ENCODE peak calls at places on chromosome 13, in four cellular contexts. G, D, Z and O are unnamed samples.

GRCh38 chr13:44471686-44472085 is 98.1 kb downstream of the SERP2 start:
- DNase-seq in G (no peak), D (peak), Z (no peak), O (no peak)

GRCh38 chr13:112819111-112819510 is 129.3 kb downstream of the ATP11A start:
- DNase-seq in D (no peak), G (no peak), Z (no peak), O (no peak)

GRCh38 chr13:21399741-21400140 is 59.4 kb downstream of the ZDHHC20 start:
- DNase-seq in D (peak), G (no peak), Z (no peak), O (no peak)

GRCh38 chr13:72166102-72166660 is 299.2 kb upstream of the DACH1 start:
- DNase-seq in G (no peak), Z (no peak), D (peak), O (no peak)

GRCh38 chr13:42626461-42626860 is 52.5 kb downstream of the TNFSF11 start:
- DNase-seq in G (no peak), D (no peak), Z (no peak), O (no peak)

GRCh38 chr13:33100876-33101275 is 84.7 kb downstream of the KL start:
- DNase-seq in D (no peak), Z (no peak), G (no peak), O (no peak)

GRCh38 chr13:45527699-45528462 is 63.1 kb downstream of the COG3 start:
- DNase-seq in D (peak), G (no peak), Z (no peak), O (no peak)

GRCh38 chr13:32887617-32888016 is 128.6 kb upstream of the KL start:
- DNase-seq in G (no peak), Z (no peak), D (no peak), O (no peak)

GRCh38 chr13:31587696-31588266 is 151.5 kb upstream of the RXFP2 start:
- DNase-seq in D (no peak), Z (no peak), G (no peak), O (no peak)

GRCh38 chr13:94056362-94056990 is 423.0 kb downstream of the DCT start:
- DNase-seq in Z (no peak), G (no peak), D (no peak), O (no peak)

GRCh38 chr13:50037788-50038187 is 22.5 kb downstream of the KCNRG start:
- DNase-seq in Z (no peak), D (no peak), G (no peak), O (no peak)

GRCh38 chr13:19155321-19155861 is 26.2 kb downstream of the TUBA3C start:
- DNase-seq in G (no peak), D (no peak), Z (no peak), O (no peak)

GRCh38 chr13:39875111-39875510 is 219.6 kb downstream of the COG6 start:
- DNase-seq in D (no peak), Z (no peak), G (no peak), O (no peak)

GRCh38 chr13:35785563-35786327 is 309.3 kb upstream of the MAB21L1 start:
- DNase-seq in G (no peak), Z (no peak), D (no peak), O (no peak)

GRCh38 chr13:99320693-99321481 is 13.7 kb upstream of the GPR183 start:
- DNase-seq in Z (no peak), G (no peak), D (peak), O (no peak)

GRCh38 chr13:23899555-23899954 is 2.3 kb upstream of the C1QTNF9B start:
- DNase-seq in G (peak), D (peak), Z (no peak), O (no peak)

GRCh38 chr13:111393221-111393790 is 72.9 kb downstream of the TEX29 start:
- DNase-seq in D (no peak), Z (no peak), G (no peak), O (no peak)

GRCh38 chr13:95956589-95957148 is 96.5 kb downstream of the UGGT2 start:
- DNase-seq in D (no peak), G (no peak), Z (no peak), O (no peak)

GRCh38 chr13:50915562-50915961 is 6.0 kb downstream of the RNASEH2B start:
- DNase-seq in D (no peak), Z (no peak), G (no peak), O (no peak)